ENCODE peak calls at places on chromosome 15, in ten cellular contexts. One of them, this sample, is unnamed.

GRCh38 chr15:67144609-67145306 is 79.4 kb downstream of the SMAD3 start:
- DNase-seq in GF-D8: peak
- DNase-seq in activated B cell treated with CpG ODN at 0.5 μM for 24 hours: no peak
- DNase-seq in coronary artery: no peak
- DNase-seq in naive thymus-derived CD8-positive, alpha-beta T cell: no peak
- DNase-seq in ACHN: no peak
- DNase-seq in activated CD8-positive, alpha-beta T cell treated with anti-CD3 and anti-CD28 coated beads, Interleukin-2, amount 10 ng/mL, durations not matched to agents 7 days and 5 days: no peak
- DNase-seq in PC-9: peak
- DNase-seq in ELR: peak
- DNase-seq in stimulated activated CD8-positive, alpha-beta memory T cell treated with anti-CD3 and anti-CD28 coated beads, Interleukin-4, amount 100 ng/mL, for 1 hour: no peak
- DNase-seq in this sample: no peak

GRCh38 chr15:88139936-88140335 is 116.6 kb downstream of the NTRK3 start:
- DNase-seq in naive thymus-derived CD8-positive, alpha-beta T cell: no peak
- DNase-seq in PC-9: no peak
- DNase-seq in GF-D8: no peak
- DNase-seq in activated CD8-positive, alpha-beta T cell treated with anti-CD3 and anti-CD28 coated beads, Interleukin-2, amount 10 ng/mL, durations not matched to agents 7 days and 5 days: no peak
- DNase-seq in activated B cell treated with CpG ODN at 0.5 μM for 24 hours: no peak
- DNase-seq in ELR: no peak
- DNase-seq in ACHN: no peak
- DNase-seq in coronary artery: no peak
- DNase-seq in stimulated activated CD8-positive, alpha-beta memory T cell treated with anti-CD3 and anti-CD28 coated beads, Interleukin-4, amount 100 ng/mL, for 1 hour: no peak
- DNase-seq in this sample: no peak

GRCh38 chr15:33107950-33108349 is 86.6 kb downstream of the FMN1 start:
- DNase-seq in stimulated activated CD8-positive, alpha-beta memory T cell treated with anti-CD3 and anti-CD28 coated beads, Interleukin-4, amount 100 ng/mL, for 1 hour: no peak
- DNase-seq in coronary artery: no peak
- DNase-seq in PC-9: no peak
- DNase-seq in ACHN: no peak
- DNase-seq in ELR: peak
- DNase-seq in activated CD8-positive, alpha-beta T cell treated with anti-CD3 and anti-CD28 coated beads, Interleukin-2, amount 10 ng/mL, durations not matched to agents 7 days and 5 days: no peak
- DNase-seq in GF-D8: no peak
- DNase-seq in activated B cell treated with CpG ODN at 0.5 μM for 24 hours: no peak
- DNase-seq in naive thymus-derived CD8-positive, alpha-beta T cell: no peak
- DNase-seq in this sample: no peak

GRCh38 chr15:45112592-45113379 is 1.2 kb downstream of the DUOX2 start:
- DNase-seq in ACHN: no peak
- DNase-seq in coronary artery: no peak
- DNase-seq in activated CD8-positive, alpha-beta T cell treated with anti-CD3 and anti-CD28 coated beads, Interleukin-2, amount 10 ng/mL, durations not matched to agents 7 days and 5 days: no peak
- DNase-seq in PC-9: no peak
- DNase-seq in stimulated activated CD8-positive, alpha-beta memory T cell treated with anti-CD3 and anti-CD28 coated beads, Interleukin-4, amount 100 ng/mL, for 1 hour: no peak
- DNase-seq in GF-D8: no peak
- DNase-seq in activated B cell treated with CpG ODN at 0.5 μM for 24 hours: no peak
- DNase-seq in ELR: no peak
- DNase-seq in naive thymus-derived CD8-positive, alpha-beta T cell: no peak
- DNase-seq in this sample: no peak

GRCh38 chr15:52733696-52734255 is 54.6 kb upstream of the ATOSA start:
- DNase-seq in stimulated activated CD8-positive, alpha-beta memory T cell treated with anti-CD3 and anti-CD28 coated beads, Interleukin-4, amount 100 ng/mL, for 1 hour: no peak
- DNase-seq in ACHN: no peak
- DNase-seq in activated CD8-positive, alpha-beta T cell treated with anti-CD3 and anti-CD28 coated beads, Interleukin-2, amount 10 ng/mL, durations not matched to agents 7 days and 5 days: no peak
- DNase-seq in GF-D8: no peak
- DNase-seq in activated B cell treated with CpG ODN at 0.5 μM for 24 hours: no peak
- DNase-seq in PC-9: no peak
- DNase-seq in naive thymus-derived CD8-positive, alpha-beta T cell: no peak
- DNase-seq in ELR: no peak
- DNase-seq in coronary artery: no peak
- DNase-seq in this sample: no peak

GRCh38 chr15:35907507-35907906 is 361.5 kb upstream of the DPH6 start:
- DNase-seq in GF-D8: no peak
- DNase-seq in activated B cell treated with CpG ODN at 0.5 μM for 24 hours: no peak
- DNase-seq in activated CD8-positive, alpha-beta T cell treated with anti-CD3 and anti-CD28 coated beads, Interleukin-2, amount 10 ng/mL, durations not matched to agents 7 days and 5 days: no peak
- DNase-seq in stimulated activated CD8-positive, alpha-beta memory T cell treated with anti-CD3 and anti-CD28 coated beads, Interleukin-4, amount 100 ng/mL, for 1 hour: no peak
- DNase-seq in PC-9: no peak
- DNase-seq in ELR: no peak
- DNase-seq in naive thymus-derived CD8-positive, alpha-beta T cell: no peak
- DNase-seq in ACHN: no peak
- DNase-seq in coronary artery: no peak
- DNase-seq in this sample: no peak

GRCh38 chr15:25616471-25616870 is 177.6 kb upstream of the UBE3A start:
- DNase-seq in naive thymus-derived CD8-positive, alpha-beta T cell: no peak
- DNase-seq in stimulated activated CD8-positive, alpha-beta memory T cell treated with anti-CD3 and anti-CD28 coated beads, Interleukin-4, amount 100 ng/mL, for 1 hour: no peak
- DNase-seq in coronary artery: no peak
- DNase-seq in GF-D8: no peak
- DNase-seq in ACHN: no peak
- DNase-seq in activated CD8-positive, alpha-beta T cell treated with anti-CD3 and anti-CD28 coated beads, Interleukin-2, amount 10 ng/mL, durations not matched to agents 7 days and 5 days: no peak
- DNase-seq in activated B cell treated with CpG ODN at 0.5 μM for 24 hours: no peak
- DNase-seq in ELR: no peak
- DNase-seq in PC-9: no peak
- DNase-seq in this sample: no peak

GRCh38 chr15:40486066-40486770 is 15.4 kb downstream of the CHST14 start:
- DNase-seq in naive thymus-derived CD8-positive, alpha-beta T cell: no peak
- DNase-seq in PC-9: no peak
- DNase-seq in ACHN: no peak
- DNase-seq in stimulated activated CD8-positive, alpha-beta memory T cell treated with anti-CD3 and anti-CD28 coated beads, Interleukin-4, amount 100 ng/mL, for 1 hour: no peak
- DNase-seq in GF-D8: no peak
- DNase-seq in activated CD8-positive, alpha-beta T cell treated with anti-CD3 and anti-CD28 coated beads, Interleukin-2, amount 10 ng/mL, durations not matched to agents 7 days and 5 days: no peak
- DNase-seq in coronary artery: no peak
- DNase-seq in activated B cell treated with CpG ODN at 0.5 μM for 24 hours: no peak
- DNase-seq in ELR: no peak
- DNase-seq in this sample: no peak

GRCh38 chr15:56734013-56734625 is 810 bp upstream of the ZNF280D start:
- DNase-seq in ELR: peak
- DNase-seq in coronary artery: no peak
- DNase-seq in GF-D8: no peak
- DNase-seq in PC-9: peak
- DNase-seq in activated B cell treated with CpG ODN at 0.5 μM for 24 hours: no peak
- DNase-seq in ACHN: no peak
- DNase-seq in stimulated activated CD8-positive, alpha-beta memory T cell treated with anti-CD3 and anti-CD28 coated beads, Interleukin-4, amount 100 ng/mL, for 1 hour: no peak
- DNase-seq in activated CD8-positive, alpha-beta T cell treated with anti-CD3 and anti-CD28 coated beads, Interleukin-2, amount 10 ng/mL, durations not matched to agents 7 days and 5 days: no peak
- DNase-seq in naive thymus-derived CD8-positive, alpha-beta T cell: no peak
- DNase-seq in this sample: no peak

GRCh38 chr15:39627456-39628130 is 46.7 kb downstream of the THBS1 start:
- DNase-seq in ACHN: no peak
- DNase-seq in stimulated activated CD8-positive, alpha-beta memory T cell treated with anti-CD3 and anti-CD28 coated beads, Interleukin-4, amount 100 ng/mL, for 1 hour: no peak
- DNase-seq in coronary artery: no peak
- DNase-seq in PC-9: no peak
- DNase-seq in ELR: no peak
- DNase-seq in naive thymus-derived CD8-positive, alpha-beta T cell: no peak
- DNase-seq in activated CD8-positive, alpha-beta T cell treated with anti-CD3 and anti-CD28 coated beads, Interleukin-2, amount 10 ng/mL, durations not matched to agents 7 days and 5 days: no peak
- DNase-seq in GF-D8: no peak
- DNase-seq in activated B cell treated with CpG ODN at 0.5 μM for 24 hours: no peak
- DNase-seq in this sample: no peak

GRCh38 chr15:101167791-101168462 is 83.9 kb downstream of the CHSY1 start:
- DNase-seq in ELR: peak
- DNase-seq in naive thymus-derived CD8-positive, alpha-beta T cell: no peak
- DNase-seq in activated B cell treated with CpG ODN at 0.5 μM for 24 hours: no peak
- DNase-seq in activated CD8-positive, alpha-beta T cell treated with anti-CD3 and anti-CD28 coated beads, Interleukin-2, amount 10 ng/mL, durations not matched to agents 7 days and 5 days: peak
- DNase-seq in GF-D8: peak
- DNase-seq in stimulated activated CD8-positive, alpha-beta memory T cell treated with anti-CD3 and anti-CD28 coated beads, Interleukin-4, amount 100 ng/mL, for 1 hour: peak
- DNase-seq in coronary artery: peak
- DNase-seq in ACHN: peak
- DNase-seq in PC-9: peak
- DNase-seq in this sample: peak

GRCh38 chr15:75554717-75555116 is 24.4 kb downstream of the PTPN9 start:
- DNase-seq in activated B cell treated with CpG ODN at 0.5 μM for 24 hours: no peak
- DNase-seq in ACHN: no peak
- DNase-seq in naive thymus-derived CD8-positive, alpha-beta T cell: no peak
- DNase-seq in stimulated activated CD8-positive, alpha-beta memory T cell treated with anti-CD3 and anti-CD28 coated beads, Interleukin-4, amount 100 ng/mL, for 1 hour: no peak
- DNase-seq in PC-9: no peak
- DNase-seq in activated CD8-positive, alpha-beta T cell treated with anti-CD3 and anti-CD28 coated beads, Interleukin-2, amount 10 ng/mL, durations not matched to agents 7 days and 5 days: no peak
- DNase-seq in GF-D8: no peak
- DNase-seq in ELR: no peak
- DNase-seq in coronary artery: no peak
- DNase-seq in this sample: no peak

GRCh38 chr15:73038186-73038585 is 14.1 kb upstream of the NEO1 start:
- DNase-seq in activated CD8-positive, alpha-beta T cell treated with anti-CD3 and anti-CD28 coated beads, Interleukin-2, amount 10 ng/mL, durations not matched to agents 7 days and 5 days: no peak
- DNase-seq in activated B cell treated with CpG ODN at 0.5 μM for 24 hours: no peak
- DNase-seq in GF-D8: no peak
- DNase-seq in naive thymus-derived CD8-positive, alpha-beta T cell: no peak
- DNase-seq in ACHN: no peak
- DNase-seq in ELR: no peak
- DNase-seq in PC-9: no peak
- DNase-seq in stimulated activated CD8-positive, alpha-beta memory T cell treated with anti-CD3 and anti-CD28 coated beads, Interleukin-4, amount 100 ng/mL, for 1 hour: no peak
- DNase-seq in coronary artery: no peak
- DNase-seq in this sample: no peak